ENCODE peak calls at places on chromosomes 2 and 18, in five cellular contexts. One of them, this sample, is unnamed.

GRCh38 chr2:238023608-238024007 is 37.2 kb upstream of the SCLY start:
- DNase-seq in uterus: no peak
- DNase-seq in colonic mucosa: peak; percentile 5
- DNase-seq in A673: no peak
- DNase-seq in mammary epithelial cell: no peak
- DNase-seq in this sample: no peak

GRCh38 chr2:205682239-205683021 is at the start of gene NRP2:
- DNase-seq in uterus: peak; percentile 94
- DNase-seq in A673: peak; percentile 86
- DNase-seq in mammary epithelial cell: peak; percentile 86
- DNase-seq in colonic mucosa: peak; percentile 79
- DNase-seq in this sample: peak; percentile 97

GRCh38 chr2:113175101-113175628 is 1.4 kb downstream of the PSD4 start:
- DNase-seq in A673: no peak
- DNase-seq in colonic mucosa: no peak
- DNase-seq in mammary epithelial cell: no peak
- DNase-seq in uterus: no peak
- DNase-seq in this sample: no peak

GRCh38 chr2:55616509-55617159 is 788 bp downstream of the PPP4R3B start:
- DNase-seq in colonic mucosa: peak; percentile 33
- DNase-seq in uterus: no peak
- DNase-seq in A673: peak; percentile 51
- DNase-seq in mammary epithelial cell: peak; percentile 71
- DNase-seq in this sample: peak; percentile 46

GRCh38 chr2:5121677-5122076 is 570.5 kb upstream of the SOX11 start:
- DNase-seq in uterus: no peak
- DNase-seq in A673: no peak
- DNase-seq in mammary epithelial cell: no peak
- DNase-seq in colonic mucosa: no peak
- DNase-seq in this sample: peak; percentile 57

GRCh38 chr2:105631011-105631410 is 113.7 kb upstream of the NCK2 start:
- DNase-seq in A673: no peak
- DNase-seq in mammary epithelial cell: no peak
- DNase-seq in colonic mucosa: no peak
- DNase-seq in uterus: no peak
- DNase-seq in this sample: no peak

GRCh38 chr2:85222792-85223191 is 89.6 kb downstream of the TCF7L1 start:
- DNase-seq in uterus: no peak
- DNase-seq in colonic mucosa: no peak
- DNase-seq in A673: no peak
- DNase-seq in mammary epithelial cell: peak; percentile 24
- DNase-seq in this sample: no peak

GRCh38 chr2:232336241-232336736 is 42.3 kb upstream of the ALPP start:
- DNase-seq in colonic mucosa: no peak
- DNase-seq in A673: no peak
- DNase-seq in uterus: peak; percentile 6
- DNase-seq in mammary epithelial cell: no peak
- DNase-seq in this sample: no peak

GRCh38 chr2:142234701-142235100 is 103.9 kb upstream of the LRP1B start:
- DNase-seq in A673: peak; percentile 62
- DNase-seq in mammary epithelial cell: no peak
- DNase-seq in uterus: no peak
- DNase-seq in colonic mucosa: no peak
- DNase-seq in this sample: no peak

GRCh38 chr2:29923110-29923721 is 1.8 kb upstream of the ALK start:
- DNase-seq in colonic mucosa: peak; percentile 46
- DNase-seq in uterus: peak; percentile 23
- DNase-seq in mammary epithelial cell: peak; percentile 39
- DNase-seq in A673: peak; percentile 86
- DNase-seq in this sample: peak; percentile 87

GRCh38 chr2:174931724-174932123 is 73.5 kb downstream of the CHN1 start:
- DNase-seq in A673: no peak
- DNase-seq in colonic mucosa: no peak
- DNase-seq in mammary epithelial cell: peak; percentile 27
- DNase-seq in uterus: no peak
- DNase-seq in this sample: no peak

GRCh38 chr2:77228379-77228778 is 293.8 kb downstream of the LRRTM4 start:
- DNase-seq in uterus: no peak
- DNase-seq in colonic mucosa: no peak
- DNase-seq in mammary epithelial cell: no peak
- DNase-seq in A673: peak; percentile 50
- DNase-seq in this sample: no peak

GRCh38 chr2:66170681-66171234 is 264.2 kb upstream of the MEIS1 start:
- DNase-seq in A673: no peak
- DNase-seq in mammary epithelial cell: peak; percentile 33
- DNase-seq in colonic mucosa: no peak
- DNase-seq in uterus: no peak
- DNase-seq in this sample: no peak

GRCh38 chr2:207113403-207113802 is 52.3 kb downstream of the KLF7 start:
- DNase-seq in A673: no peak
- DNase-seq in mammary epithelial cell: no peak
- DNase-seq in colonic mucosa: no peak
- DNase-seq in uterus: no peak
- DNase-seq in this sample: peak; percentile 29

GRCh38 chr2:41544709-41545108 is 503.1 kb upstream of the PKDCC start:
- DNase-seq in uterus: no peak
- DNase-seq in colonic mucosa: no peak
- DNase-seq in A673: no peak
- DNase-seq in mammary epithelial cell: no peak
- DNase-seq in this sample: no peak

GRCh38 chr18:70301667-70302066 is 12.8 kb downstream of the SOCS6 start:
- DNase-seq in mammary epithelial cell: no peak
- DNase-seq in A673: no peak
- DNase-seq in colonic mucosa: no peak
- DNase-seq in uterus: no peak
- DNase-seq in this sample: no peak

GRCh38 chr2:112147382-112147781 is 9.2 kb downstream of the FBLN7 start:
- DNase-seq in mammary epithelial cell: no peak
- DNase-seq in uterus: no peak
- DNase-seq in A673: no peak
- DNase-seq in colonic mucosa: no peak
- DNase-seq in this sample: no peak

GRCh38 chr18:28875059-28875458 is 698.1 kb upstream of the CDH2 start:
- DNase-seq in colonic mucosa: no peak
- DNase-seq in A673: no peak
- DNase-seq in uterus: no peak
- DNase-seq in mammary epithelial cell: no peak
- DNase-seq in this sample: no peak

GRCh38 chr2:217449436-217449835 is 553.4 kb downstream of the TNS1 start:
- DNase-seq in colonic mucosa: no peak
- DNase-seq in A673: no peak
- DNase-seq in mammary epithelial cell: no peak
- DNase-seq in uterus: no peak
- DNase-seq in this sample: no peak

GRCh38 chr2:239296020-239296932 is 104.5 kb downstream of the HDAC4 start:
- DNase-seq in mammary epithelial cell: no peak
- DNase-seq in colonic mucosa: no peak
- DNase-seq in uterus: peak; percentile 10
- DNase-seq in A673: no peak
- DNase-seq in this sample: no peak

GRCh38 chr2:33432871-33433270 is 43.6 kb upstream of the RASGRP3 start:
- DNase-seq in colonic mucosa: no peak
- DNase-seq in mammary epithelial cell: no peak
- DNase-seq in uterus: no peak
- DNase-seq in A673: no peak
- DNase-seq in this sample: no peak

GRCh38 chr2:238843476-238843875 is 4.4 kb upstream of the TWIST2 start:
- DNase-seq in mammary epithelial cell: no peak
- DNase-seq in A673: no peak
- DNase-seq in uterus: no peak
- DNase-seq in colonic mucosa: no peak
- DNase-seq in this sample: no peak

GRCh38 chr18:59029663-59030421 is 109.8 kb upstream of the SEC11C start:
- DNase-seq in uterus: no peak
- DNase-seq in A673: no peak
- DNase-seq in mammary epithelial cell: no peak
- DNase-seq in colonic mucosa: no peak
- DNase-seq in this sample: peak; percentile 42

GRCh38 chr2:56008661-56009411 is 85.3 kb upstream of the EFEMP1 start:
- DNase-seq in uterus: peak; percentile 76
- DNase-seq in colonic mucosa: peak; percentile 36
- DNase-seq in mammary epithelial cell: peak; percentile 69
- DNase-seq in A673: peak; percentile 68
- DNase-seq in this sample: peak; percentile 94

GRCh38 chr2:33107690-33108482 is 161.1 kb downstream of the LTBP1 start:
- DNase-seq in uterus: no peak
- DNase-seq in colonic mucosa: no peak
- DNase-seq in mammary epithelial cell: no peak
- DNase-seq in A673: no peak
- DNase-seq in this sample: no peak

GRCh38 chr2:224072541-224073188 is 33.6 kb upstream of the SERPINE2 start:
- DNase-seq in uterus: peak; percentile 19
- DNase-seq in colonic mucosa: no peak
- DNase-seq in A673: no peak
- DNase-seq in mammary epithelial cell: no peak
- DNase-seq in this sample: no peak

GRCh38 chr2:217014298-217015116 is 154.6 kb upstream of the TNP1 start:
- DNase-seq in colonic mucosa: no peak
- DNase-seq in A673: no peak
- DNase-seq in uterus: no peak
- DNase-seq in mammary epithelial cell: no peak
- DNase-seq in this sample: no peak

GRCh38 chr2:26805241-26805676 is 19.4 kb downstream of the CENPA start:
- DNase-seq in mammary epithelial cell: peak; percentile 99
- DNase-seq in colonic mucosa: no peak
- DNase-seq in A673: no peak
- DNase-seq in uterus: no peak
- DNase-seq in this sample: no peak

GRCh38 chr2:151111599-151112278 is 149.9 kb downstream of the RBM43 start:
- DNase-seq in uterus: no peak
- DNase-seq in mammary epithelial cell: peak; percentile 73
- DNase-seq in A673: no peak
- DNase-seq in colonic mucosa: no peak
- DNase-seq in this sample: no peak

GRCh38 chr2:20526666-20527065 is 79.8 kb downstream of the RHOB start:
- DNase-seq in uterus: no peak
- DNase-seq in colonic mucosa: no peak
- DNase-seq in mammary epithelial cell: no peak
- DNase-seq in A673: no peak
- DNase-seq in this sample: no peak

GRCh38 chr2:152740743-152741328 is 22.4 kb downstream of the ARL6IP6 start:
- DNase-seq in A673: peak; percentile 78
- DNase-seq in colonic mucosa: no peak
- DNase-seq in mammary epithelial cell: peak; percentile 43
- DNase-seq in uterus: no peak
- DNase-seq in this sample: peak; percentile 20

GRCh38 chr2:183428881-183429280 is 304.6 kb downstream of the NUP35 start:
- DNase-seq in uterus: no peak
- DNase-seq in A673: no peak
- DNase-seq in colonic mucosa: no peak
- DNase-seq in mammary epithelial cell: no peak
- DNase-seq in this sample: no peak

DNA sequence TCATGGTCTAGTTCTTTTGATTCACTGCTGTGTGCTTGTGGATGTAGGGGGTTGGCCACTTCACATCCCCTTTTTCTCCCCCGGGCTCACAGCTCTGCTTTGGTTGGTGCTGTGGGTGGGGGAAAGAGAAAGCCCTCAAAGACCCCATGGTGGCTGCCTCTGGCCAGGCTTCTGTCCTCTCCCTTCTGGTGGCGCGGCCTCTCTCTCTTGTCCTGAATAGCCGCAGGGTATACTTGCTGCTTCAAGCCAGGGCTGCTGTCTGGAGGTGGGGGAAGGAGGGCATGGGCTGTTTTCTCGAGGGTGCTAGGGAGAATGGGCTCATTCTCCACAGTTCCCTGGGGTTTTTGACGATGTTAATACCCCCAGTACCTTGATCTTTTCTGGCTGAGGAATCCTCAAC is 53.9 kb downstream of the IL1R2 start:
- DNase-seq in colonic mucosa: no peak
- DNase-seq in uterus: peak; percentile 7
- DNase-seq in A673: no peak
- DNase-seq in mammary epithelial cell: no peak
- DNase-seq in this sample: no peak
- H3K4me1 ChIP-seq in colonic mucosa: no peaks in the 10 kb centered on the region
- H3K4me1 ChIP-seq in uterus: peaks cover 9% of the 10 kb centered on the region
- H3K4me1 ChIP-seq in A673: no peaks in the 10 kb centered on the region
- H3K4me1 ChIP-seq in mammary epithelial cell: peaks cover 7% of the 10 kb centered on the region
- H3K4me1 ChIP-seq in this sample: no peaks in the 10 kb centered on the region

DNA sequence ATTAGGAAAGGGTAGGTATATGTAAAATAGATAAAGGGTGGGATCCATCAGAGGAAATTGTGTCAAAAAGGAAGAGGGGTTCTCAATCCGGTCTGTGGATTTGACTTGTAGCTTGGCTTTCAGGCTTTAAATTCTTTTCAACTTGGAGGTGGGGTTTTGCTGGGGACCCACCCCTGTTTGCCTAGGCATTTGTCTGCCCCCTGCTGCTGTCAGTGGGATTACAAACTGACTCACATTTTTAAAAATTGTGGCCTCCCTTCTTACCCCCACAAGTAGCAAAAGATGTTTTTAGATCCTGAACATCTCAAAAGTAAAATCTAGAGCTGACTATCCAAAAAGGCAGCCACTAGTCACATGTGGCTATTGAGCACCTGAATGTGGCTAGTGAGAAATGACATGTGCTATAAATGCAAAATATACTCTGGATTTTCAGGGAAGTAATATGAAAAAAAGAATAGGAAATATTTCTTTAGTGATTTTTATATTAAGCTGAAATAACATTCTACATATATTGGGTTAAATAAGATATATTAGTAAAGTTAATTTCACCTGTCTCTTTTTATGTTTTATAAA is 178.9 kb downstream of the GFPT1 start:
- DNase-seq in uterus: no peak
- DNase-seq in A673: peak; percentile 26
- DNase-seq in colonic mucosa: no peak
- DNase-seq in mammary epithelial cell: no peak
- DNase-seq in this sample: no peak
- H3K36me3 ChIP-seq in uterus: no peaks in the 10 kb centered on the region
- H3K36me3 ChIP-seq in A673: peaks cover 14% of the 10 kb centered on the region
- H3K36me3 ChIP-seq in colonic mucosa: no peaks in the 10 kb centered on the region
- H3K36me3 ChIP-seq in mammary epithelial cell: no peaks in the 10 kb centered on the region
- H3K36me3 ChIP-seq in this sample: no peaks in the 10 kb centered on the region

GRCh38 chr2:14422426-14422825 is 210.1 kb upstream of the LRATD1 start:
- DNase-seq in colonic mucosa: no peak
- DNase-seq in uterus: no peak
- DNase-seq in A673: no peak
- DNase-seq in mammary epithelial cell: no peak
- DNase-seq in this sample: no peak

GRCh38 chr2:14423145-14423906 is 209.2 kb upstream of the LRATD1 start:
- DNase-seq in A673: no peak
- DNase-seq in mammary epithelial cell: no peak
- DNase-seq in uterus: no peak
- DNase-seq in colonic mucosa: peak; percentile 74
- DNase-seq in this sample: no peak

GRCh38 chr2:14424478-14425390 is 207.8 kb upstream of the LRATD1 start:
- DNase-seq in A673: no peak
- DNase-seq in uterus: no peak
- DNase-seq in mammary epithelial cell: no peak
- DNase-seq in colonic mucosa: no peak
- DNase-seq in this sample: no peak

GRCh38 chr2:14425869-14426268 is 206.6 kb upstream of the LRATD1 start:
- DNase-seq in mammary epithelial cell: no peak
- DNase-seq in A673: no peak
- DNase-seq in uterus: no peak
- DNase-seq in colonic mucosa: no peak
- DNase-seq in this sample: no peak

GRCh38 chr2:14427982-14428567 is 204.4 kb upstream of the LRATD1 start:
- DNase-seq in uterus: no peak
- DNase-seq in colonic mucosa: peak; percentile 38
- DNase-seq in mammary epithelial cell: peak; percentile 64
- DNase-seq in A673: no peak
- DNase-seq in this sample: no peak
- TF ChIP-seq CTCF in uterus: no peak
- TF ChIP-seq CTCF in colonic mucosa: no peak
- TF ChIP-seq CTCF in mammary epithelial cell: peak; percentile 53
- TF ChIP-seq CTCF in A673: peak; percentile 8
- TF ChIP-seq CTCF in this sample: peak; percentile 15

GRCh38 chr2:195871326-195871725 is 197.3 kb downstream of the DNAH7 start:
- DNase-seq in mammary epithelial cell: no peak
- DNase-seq in uterus: no peak
- DNase-seq in A673: no peak
- DNase-seq in colonic mucosa: no peak
- DNase-seq in this sample: no peak
- H3K4me1 ChIP-seq in mammary epithelial cell: no peaks in the 10 kb centered on the region
- H3K4me1 ChIP-seq in uterus: no peaks in the 10 kb centered on the region
- H3K4me1 ChIP-seq in A673: no peaks in the 10 kb centered on the region
- H3K4me1 ChIP-seq in colonic mucosa: no peaks in the 10 kb centered on the region
- H3K4me1 ChIP-seq in this sample: no peaks in the 10 kb centered on the region

This sample was measured in neural progenitor cell.